ENCODE peak calls at places on chromosome 9, in four cellular contexts. V is Calu3, I is fibroblast of mammary gland, L is HFF-Myc. P is an unnamed sample.
A peak's percentile ranks its signal among the peaks of the same experiment; 100 is the strongest.

GRCh38 chr9:13970018-13970417 is 343.9 kb downstream of the NFIB start:
- DNase-seq in L (no peak), I (peak; percentile 30), V (no peak), P (peak; percentile 13)

GRCh38 chr9:69086769-69087168 is 51.2 kb downstream of the FXN start:
- DNase-seq in V (no peak), L (no peak), I (no peak), P (peak; percentile 48)

GRCh38 chr9:129278391-129279237 is 100.6 kb upstream of the IER5L start:
- DNase-seq in V (peak; percentile 84), L (no peak), I (peak; percentile 29), P (no peak)

GRCh38 chr9:3980771-3981170 is 319.1 kb downstream of the GLIS3 start:
- DNase-seq in I (peak; percentile 43), L (no peak), V (no peak), P (peak; percentile 44)

GRCh38 chr9:133121200-133122166 is at the start of gene RALGDS:
- DNase-seq in I (peak; percentile 71), V (peak; percentile 82), L (no peak), P (peak; percentile 85)

GRCh38 chr9:21002040-21002439 is 29.4 kb downstream of the HACD4 start:
- DNase-seq in I (no peak), V (no peak), L (no peak), P (no peak)

GRCh38 chr9:22040760-22041159 is 31.7 kb upstream of the CDKN2B start:
- DNase-seq in I (peak; percentile 87), V (no peak), L (no peak), P (peak; percentile 65)

GRCh38 chr9:15480028-15480427 is 30.7 kb downstream of the PSIP1 start:
- DNase-seq in I (no peak), V (no peak), L (no peak), P (no peak)

GRCh38 chr9:73426226-73426625 is 274.6 kb downstream of the ANXA1 start:
- DNase-seq in L (no peak), V (no peak), I (no peak), P (no peak)

GRCh38 chr9:112032009-112032408 is 135.4 kb downstream of the UGCG start:
- DNase-seq in V (no peak), L (no peak), I (no peak), P (no peak)

GRCh38 chr9:114092336-114092735 is 6.8 kb downstream of the KIF12 start:
- DNase-seq in L (no peak), I (no peak), V (no peak), P (no peak)

GRCh38 chr9:3161912-3162311 is 318.0 kb upstream of the PUM3 start:
- DNase-seq in I (no peak), L (no peak), V (no peak), P (no peak)

GRCh38 chr9:105064248-105065118 is 136.5 kb upstream of the ABCA1 start:
- DNase-seq in V (peak; percentile 61), I (peak; percentile 96), L (peak; percentile 78), P (peak; percentile 99)

GRCh38 chr9:22214497-22215031 is 205.5 kb upstream of the CDKN2B start:
- DNase-seq in V (no peak), I (peak; percentile 51), L (no peak), P (peak; percentile 67)

GRCh38 chr9:134552349-134552990 is 89.1 kb upstream of the COL5A1 start:
- DNase-seq in V (no peak), L (no peak), I (no peak), P (no peak)

GRCh38 chr9:96680812-96681499 is 25.8 kb upstream of the PRXL2C start:
- DNase-seq in L (no peak), I (no peak), V (no peak), P (no peak)

GRCh38 chr9:134186471-134187109 is 22.2 kb upstream of the RNU6ATAC start:
- DNase-seq in L (no peak), I (peak; percentile 26), V (no peak), P (no peak)

GRCh38 chr9:133323991-133324703 is 11.8 kb downstream of the SURF6 start:
- DNase-seq in V (no peak), L (no peak), I (no peak), P (no peak)

GRCh38 chr9:27247756-27248155 is 49.2 kb downstream of the EQTN start:
- DNase-seq in V (peak; percentile 63), I (peak; percentile 56), L (no peak), P (peak; percentile 87)

GRCh38 chr9:118009585-118009984 is 305.4 kb downstream of the TLR4 start:
- DNase-seq in V (no peak), L (no peak), I (no peak), P (no peak)

GRCh38 chr9:137105814-137106661 is 8.5 kb downstream of the DPP7 start:
- DNase-seq in L (no peak), V (no peak), I (no peak), P (no peak)

GRCh38 chr9:115395511-115396021 is 277.6 kb upstream of the TNC start:
- DNase-seq in I (peak; percentile 43), V (no peak), L (peak; percentile 26), P (no peak)
- TF ChIP-seq CTCF in I (no peak), V (no peak), L (no peak), P (no peak)

GRCh38 chr9:130847306-130848217 is 12.5 kb downstream of the ABL1 start:
- DNase-seq in V (no peak), I (peak; percentile 100), L (peak; percentile 96), P (peak; percentile 98)
- TF ChIP-seq CTCF in V (no peak), I (peak; percentile 27), L (peak; percentile 48), P (peak; percentile 18)

GRCh38 chr9:122085260-122085659 is 7.8 kb downstream of the TTLL11 start:
- DNase-seq in L (no peak), V (no peak), I (no peak), P (no peak)
- TF ChIP-seq CTCF in L (no peak), V (no peak), I (no peak), P (no peak)

GRCh38 chr9:128150594-128151342 is 1.5 kb downstream of the LCN2 start:
- DNase-seq in V (peak; percentile 73), L (no peak), I (no peak), P (no peak)
- TF ChIP-seq CTCF in V (peak; percentile 35), L (peak; percentile 34), I (peak; percentile 16), P (peak; percentile 36)

GRCh38 chr9:99309540-99309939 is 87.5 kb downstream of the SEC61B start:
- DNase-seq in L (no peak), V (no peak), I (no peak), P (no peak)
- TF ChIP-seq CTCF in L (no peak), V (no peak), I (no peak), P (no peak)

GRCh38 chr9:109781086-109781485 is 1.1 kb downstream of the PALM2AKAP2 start:
- DNase-seq in I (peak; percentile 49), V (no peak), L (no peak), P (peak; percentile 18)

GRCh38 chr9:109781541-109782197 is 1.7 kb downstream of the PALM2AKAP2 start:
- DNase-seq in V (no peak), L (no peak), I (peak; percentile 31), P (peak; percentile 21)

GRCh38 chr9:109776391-109776790 is 3.6 kb upstream of the PALM2AKAP2 start:
- DNase-seq in L (no peak), I (no peak), V (no peak), P (no peak)

GRCh38 chr9:109780453-109781033 is 545 bp downstream of the PALM2AKAP2 start:
- DNase-seq in V (no peak), L (no peak), I (peak; percentile 33), P (peak; percentile 28)

DNA sequence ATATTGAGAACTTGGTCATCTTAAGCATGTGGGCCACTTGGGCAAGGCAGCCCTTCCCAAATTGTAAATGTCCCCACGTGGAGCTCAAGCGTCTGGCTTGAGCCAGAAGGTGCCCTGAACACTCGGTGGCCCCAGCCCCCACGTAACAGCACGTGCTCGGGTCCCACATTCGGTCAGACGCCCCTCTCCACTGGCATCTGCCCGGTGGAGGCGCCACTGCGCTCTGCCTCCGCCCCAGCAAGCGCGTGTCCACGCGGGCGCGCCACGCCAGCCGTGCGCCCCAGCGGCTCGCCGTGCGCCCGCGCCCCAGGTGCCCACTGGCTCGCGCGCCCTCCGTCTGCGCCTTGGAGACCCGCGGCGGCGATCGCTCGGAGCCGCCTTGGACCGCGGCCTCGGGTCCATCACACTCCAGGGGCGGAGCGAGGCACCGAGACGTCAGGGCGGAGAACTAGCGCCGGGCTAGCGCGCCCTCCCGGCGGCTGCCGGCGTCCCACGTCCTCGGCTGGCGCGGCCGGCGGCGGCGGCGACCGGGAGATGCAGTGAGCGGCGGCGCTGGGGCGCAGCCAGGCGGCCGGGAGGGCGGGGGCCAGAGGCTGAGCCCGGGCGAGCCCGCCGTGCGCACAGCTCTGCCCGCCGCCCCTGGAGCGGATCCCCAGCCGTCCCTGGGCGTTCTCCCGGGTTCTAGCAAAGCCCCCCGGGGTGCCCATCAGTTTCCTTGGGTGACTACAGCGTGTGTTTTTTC is at the start of gene PALM2AKAP2:
- DNase-seq in I (peak; percentile 54), V (peak; percentile 47), L (peak; percentile 30), P (peak; percentile 58)
- TF ChIP-seq CTCF in I (no peak), V (no peak), L (no peak), P (peak; percentile 1)

GRCh38 chr9:107141967-107142366 is 141.1 kb upstream of the RAD23B start:
- DNase-seq in V (no peak), I (peak; percentile 29), L (no peak), P (peak; percentile 19)
- TF ChIP-seq CTCF in V (no peak), I (peak; percentile 38), L (peak; percentile 25), P (no peak)

GRCh38 chr9:91192785-91193657 is 168.7 kb downstream of the AUH start:
- DNase-seq in V (peak; percentile 69), L (peak; percentile 98), I (peak; percentile 100), P (peak; percentile 99)
- TF ChIP-seq CTCF in V (no peak), L (no peak), I (peak; percentile 2), P (no peak)

DNA sequence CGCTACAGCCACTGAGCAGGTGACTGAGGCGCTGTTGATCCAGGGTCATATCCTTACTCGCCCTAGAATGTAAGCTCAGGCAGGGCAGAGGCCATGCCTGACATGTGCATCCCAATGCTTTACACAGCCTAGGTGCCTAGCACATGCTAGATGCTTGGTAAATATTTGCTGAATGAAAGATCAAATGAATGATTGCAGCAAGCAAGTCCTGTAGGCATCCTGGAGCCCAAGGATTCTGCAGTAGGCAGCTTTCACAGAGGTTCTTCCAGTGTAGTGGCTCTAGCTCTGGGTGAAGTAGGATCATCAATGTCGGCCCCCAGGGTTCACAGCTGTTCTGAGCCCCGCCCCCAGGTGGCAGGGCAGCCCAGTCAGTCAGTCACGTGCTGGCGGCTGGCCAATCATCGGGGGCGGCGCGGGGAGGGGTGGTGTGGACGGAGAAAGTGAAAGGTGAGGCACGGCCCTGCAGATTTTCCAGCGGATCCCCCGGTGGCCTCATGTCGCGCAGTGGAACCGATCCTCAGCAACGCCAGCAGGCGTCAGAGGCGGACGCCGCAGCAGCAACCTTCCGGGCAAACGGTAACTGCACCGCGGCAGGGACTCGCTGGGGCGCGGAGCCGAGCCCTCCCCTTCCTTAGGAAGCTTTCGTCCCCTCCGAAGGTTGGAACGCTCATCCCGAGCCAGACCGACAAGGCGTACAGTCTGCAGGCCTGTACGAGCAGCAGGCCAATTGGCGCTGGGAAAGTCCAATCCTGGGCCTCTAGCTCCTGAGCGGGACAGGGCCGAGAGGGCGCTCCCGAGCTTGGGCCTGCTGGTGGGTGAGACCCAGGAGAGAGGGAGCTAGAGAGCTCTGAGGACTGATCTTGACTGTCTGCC is at the start of gene GALT:
- DNase-seq in V (peak; percentile 95), I (peak; percentile 77), L (no peak), P (peak; percentile 87)
- TF ChIP-seq CTCF in V (no peak), I (peak; percentile 43), L (peak; percentile 45), P (peak; percentile 48)

GRCh38 chr9:78130004-78130403 is 98.4 kb upstream of the GNAQ start:
- DNase-seq in V (peak; percentile 10), I (peak; percentile 36), L (no peak), P (no peak)
- TF ChIP-seq CTCF in V (no peak), I (peak; percentile 16), L (no peak), P (peak; percentile 16)

P was measured in fibroblast of villous mesenchyme.